ENCODE peak calls at places on chromosomes 7 and 10, in eight cellular contexts. H is fibroblast of lung, Q is MM.1S, Z is PC-3, R is PC-9, C is HCT116, U is GM23338, G is astrocyte. K is an unnamed sample.

GRCh38 chr7:30226593-30227268 is 57.7 kb upstream of the ZNRF2 start:
- DNase-seq in Z (peak), H (no peak), C (peak), G (no peak), R (peak), Q (no peak), U (peak), K (peak)

GRCh38 chr7:20270867-20271266 is 53.7 kb upstream of the MACC1 start:
- DNase-seq in Z (no peak), U (no peak), H (no peak), G (no peak), C (no peak), R (no peak), Q (peak), K (no peak)

GRCh38 chr10:20624642-20625041 is 272.5 kb downstream of the NEBL start:
- DNase-seq in Z (no peak), H (peak), U (no peak), G (peak), Q (no peak), R (no peak), C (no peak), K (no peak)

GRCh38 chr7:67758551-67758950 is 761.9 kb downstream of the TYW1 start:
- DNase-seq in Q (no peak), U (no peak), C (no peak), Z (no peak), R (no peak), G (no peak), H (no peak), K (no peak)

GRCh38 chr7:28856656-28857055 is 101.5 kb downstream of the TRIL start:
- DNase-seq in G (peak), H (no peak), Z (no peak), U (no peak), R (no peak), Q (no peak), C (no peak), K (no peak)

GRCh38 chr10:112985701-112986510 is 35.9 kb downstream of the TCF7L2 start:
- DNase-seq in H (peak), Z (no peak), G (peak), Q (no peak), U (no peak), R (no peak), C (no peak), K (peak)

GRCh38 chr7:139683137-139683871 is 94.5 kb downstream of the HIPK2 start:
- DNase-seq in R (no peak), Z (peak), Q (no peak), U (no peak), C (no peak), H (peak), G (peak), K (peak)

GRCh38 chr10:119768455-119769094 is 42.7 kb downstream of the INPP5F start:
- DNase-seq in C (no peak), Z (no peak), G (no peak), R (no peak), H (no peak), U (no peak), Q (no peak), K (peak)

GRCh38 chr7:152395115-152395514 is 40.7 kb downstream of the KMT2C start:
- DNase-seq in Q (no peak), Z (no peak), R (no peak), C (no peak), H (peak), U (no peak), G (peak), K (no peak)

GRCh38 chr10:21860718-21861117 is 142.8 kb downstream of the DNAJC1 start:
- DNase-seq in Q (peak), H (no peak), R (no peak), Z (no peak), C (no peak), G (peak), U (no peak), K (peak)
- H3K4me3 ChIP-seq in Q (no peak), H (no peak), R (no peak), Z (no peak), C (no peak), G (no peak), U (no peak), K (no peak)

GRCh38 chr7:88759216-88759955 is at the start of gene ZNF804B:
- DNase-seq in Q (no peak), C (no peak), R (no peak), H (no peak), Z (no peak), G (no peak), U (peak), K (no peak)
- TF ChIP-seq EZH2 in Q (no peak), C (no peak), R (no peak), H (no peak), Z (peak), G (peak), U (no peak), K (no peak)

GRCh38 chr7:111090834-111091233 is at the start of gene LRRN3:
- DNase-seq in H (peak), R (no peak), Z (no peak), Q (no peak), C (no peak), G (peak), U (peak), K (no peak)

GRCh38 chr7:111092406-111093160 is 1.7 kb downstream of the LRRN3 start:
- DNase-seq in C (no peak), Q (peak), U (no peak), H (no peak), G (no peak), Z (peak), R (no peak), K (no peak)

GRCh38 chr7:111091623-111092370 is 870 bp downstream of the LRRN3 start:
- DNase-seq in C (no peak), Q (no peak), H (no peak), G (no peak), U (no peak), R (no peak), Z (no peak), K (no peak)

GRCh38 chr7:111096997-111097396 is 6.1 kb downstream of the LRRN3 start:
- DNase-seq in U (peak), R (no peak), Q (no peak), Z (no peak), G (no peak), H (no peak), C (no peak), K (no peak)

GRCh38 chr7:111094387-111094786 is 3.5 kb downstream of the LRRN3 start:
- DNase-seq in R (no peak), Q (no peak), G (no peak), U (no peak), H (no peak), C (no peak), Z (no peak), K (no peak)
- H3K4me3 ChIP-seq in R (no peak), Q (no peak), G (no peak), U (no peak), H (no peak), C (no peak), Z (no peak), K (no peak)

GRCh38 chr10:28705472-28705871 is 28.2 kb downstream of the BAMBI start:
- DNase-seq in Q (no peak), U (no peak), Z (no peak), H (no peak), R (no peak), C (no peak), G (no peak), K (no peak)
- TF ChIP-seq EZH2 in Q (no peak), U (no peak), Z (no peak), H (no peak), R (no peak), C (no peak), G (no peak), K (no peak)

GRCh38 chr10:124522903-124523260 is 61.3 kb downstream of the LHPP start:
- DNase-seq in R (no peak), U (no peak), H (peak), G (no peak), Q (no peak), Z (peak), C (no peak), K (no peak)
- H3K4me3 ChIP-seq in R (no peak), U (no peak), H (no peak), G (no peak), Q (no peak), Z (no peak), C (no peak), K (no peak)

DNA sequence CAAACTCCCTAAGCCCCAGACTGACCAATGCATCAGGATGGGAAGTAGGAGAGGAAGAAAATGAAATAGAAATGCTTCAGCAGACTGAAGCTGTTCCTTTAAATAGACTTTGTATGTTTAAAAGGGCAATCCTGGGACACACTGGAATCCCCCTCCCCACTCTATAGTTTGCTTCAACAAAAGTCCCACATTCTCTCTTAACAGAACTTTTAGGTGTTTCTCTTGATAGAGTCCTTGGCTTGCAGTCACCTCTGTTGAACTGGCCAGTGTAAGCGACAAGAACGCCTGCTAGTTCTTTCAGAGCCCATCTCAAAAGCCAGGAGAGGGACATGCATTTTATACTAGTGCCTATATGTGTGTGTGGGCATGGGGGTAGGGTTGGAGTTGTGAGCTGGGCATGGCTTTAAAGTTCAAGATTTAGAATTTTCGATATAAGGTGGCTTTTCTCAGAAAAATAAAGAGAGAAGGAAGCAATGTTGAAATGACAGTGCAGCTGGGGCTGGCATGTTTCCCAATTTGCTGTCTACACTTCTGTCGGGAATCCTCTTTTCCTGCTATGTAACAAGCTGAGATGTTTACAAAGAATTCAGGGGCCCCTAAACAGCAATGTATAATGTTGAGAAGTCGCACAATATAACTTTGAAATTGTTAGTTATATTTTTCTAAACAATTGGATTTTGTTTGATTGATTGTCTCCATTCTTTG is 2.1 kb downstream of the TBX20 start:
- DNase-seq in U (peak), H (no peak), G (no peak), R (no peak), C (no peak), Z (no peak), Q (no peak), K (no peak)
- TF ChIP-seq EZH2 in U (no peak), H (no peak), G (peak), R (no peak), C (no peak), Z (no peak), Q (no peak), K (peak)

DNA sequence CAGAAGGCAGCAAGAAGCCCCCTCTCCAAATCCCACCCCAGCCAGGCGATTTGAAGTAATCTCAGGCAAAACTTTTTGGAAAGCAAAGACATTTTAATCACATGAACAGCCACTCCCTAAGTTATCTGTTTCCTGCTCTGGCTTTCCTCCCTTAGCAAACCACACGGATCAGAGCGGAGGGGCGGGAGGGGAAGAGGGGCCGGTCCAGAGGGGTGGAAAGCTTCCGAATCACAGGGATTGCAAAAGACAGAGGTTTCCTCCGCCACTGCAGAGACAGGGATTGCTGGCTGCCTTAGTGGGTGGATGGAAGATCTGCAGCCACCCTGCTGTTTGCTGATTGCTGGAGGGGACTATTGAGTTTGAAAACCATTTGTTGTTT is 41.2 kb downstream of the ZCCHC24 start:
- DNase-seq in Z (peak), R (no peak), H (peak), U (peak), C (no peak), G (peak), Q (no peak), K (peak)
- H3K4me3 ChIP-seq in Z (no peak), R (no peak), H (no peak), U (no peak), C (no peak), G (no peak), Q (no peak), K (no peak)

GRCh38 chr10:116852246-116852645 is 2.9 kb downstream of the ENO4 start:
- DNase-seq in H (no peak), C (no peak), Q (no peak), U (no peak), R (peak), Z (peak), G (no peak), K (no peak)

GRCh38 chr10:116848912-116849270 is 408 bp upstream of the ENO4 start:
- DNase-seq in Q (no peak), U (no peak), C (no peak), G (no peak), H (no peak), R (no peak), Z (no peak), K (no peak)

GRCh38 chr10:116850058-116850611 is 836 bp downstream of the ENO4 start:
- DNase-seq in R (no peak), H (no peak), Z (no peak), U (no peak), Q (no peak), G (no peak), C (no peak), K (no peak)

GRCh38 chr10:116848032-116848911 is 1.0 kb upstream of the ENO4 start:
- DNase-seq in R (no peak), H (no peak), Q (peak), U (peak), C (no peak), G (peak), Z (no peak), K (peak)

DNA sequence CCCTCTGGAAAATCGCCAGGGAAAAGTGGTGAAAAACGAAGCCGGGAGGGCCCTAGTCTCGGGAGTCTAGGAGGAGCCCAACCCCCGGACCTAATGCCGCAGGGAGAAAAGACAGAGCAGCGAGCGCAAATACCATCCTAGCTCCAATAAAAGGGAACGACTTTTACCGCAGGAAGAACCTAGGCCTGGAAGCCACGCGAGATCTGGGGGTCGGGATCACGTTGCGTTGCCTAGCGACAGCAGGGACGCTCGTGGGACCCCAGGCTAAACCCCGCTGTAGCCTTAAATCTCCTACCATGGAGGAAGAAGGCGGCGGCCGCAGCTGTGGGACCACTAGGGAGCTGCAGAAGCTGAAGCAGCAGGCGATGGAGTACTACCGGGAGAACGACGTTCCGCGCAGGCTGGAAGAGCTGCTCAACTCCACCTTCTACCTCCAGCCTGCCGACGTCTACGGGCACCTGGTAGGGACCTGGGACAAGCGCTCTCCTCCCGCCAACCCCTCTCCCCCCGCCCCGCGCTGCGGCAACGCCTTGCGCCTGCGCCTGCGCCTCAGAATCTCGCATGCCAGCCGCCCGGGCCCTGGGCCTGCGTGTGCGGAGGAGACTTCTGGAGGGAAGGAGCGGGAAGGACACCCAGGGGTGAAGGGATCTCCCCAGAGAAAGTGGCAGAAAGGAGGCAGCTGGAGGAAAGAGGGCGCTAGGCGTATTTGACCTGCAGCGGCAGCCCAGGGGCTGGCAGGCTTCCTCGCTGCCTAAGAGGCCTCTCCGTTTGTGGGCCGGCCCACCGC is at the start of gene ENO4:
- DNase-seq in C (peak), U (peak), Z (peak), R (peak), G (peak), Q (peak), H (peak), K (peak)
- TF ChIP-seq EZH2 in C (no peak), U (no peak), Z (no peak), R (no peak), G (peak), Q (no peak), H (no peak), K (no peak)

DNA sequence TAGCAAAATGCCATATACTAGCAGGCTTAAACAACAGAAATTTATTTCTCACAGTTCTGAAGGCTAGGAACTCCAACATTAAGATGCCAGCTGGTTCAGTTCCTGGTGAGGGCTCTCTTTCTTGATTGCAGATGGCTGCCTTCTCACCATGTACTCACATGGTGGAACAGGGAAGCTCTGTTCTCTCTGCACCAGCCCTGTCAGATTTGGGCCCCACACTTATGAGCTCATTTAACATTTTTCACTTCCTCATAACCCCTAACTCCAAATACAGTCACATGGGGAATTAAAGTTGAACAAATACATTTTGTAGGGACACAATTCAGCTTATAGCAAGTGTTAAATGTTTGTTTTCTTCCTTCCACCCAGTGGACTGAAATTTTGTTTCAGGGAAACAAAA is 218.6 kb upstream of the TAC1 start:
- DNase-seq in U (no peak), H (no peak), G (no peak), Q (no peak), Z (no peak), R (no peak), C (no peak), K (no peak)
- H3K4me3 ChIP-seq in U (no peak), H (no peak), G (no peak), Q (no peak), Z (no peak), R (no peak), C (no peak), K (no peak)

DNA sequence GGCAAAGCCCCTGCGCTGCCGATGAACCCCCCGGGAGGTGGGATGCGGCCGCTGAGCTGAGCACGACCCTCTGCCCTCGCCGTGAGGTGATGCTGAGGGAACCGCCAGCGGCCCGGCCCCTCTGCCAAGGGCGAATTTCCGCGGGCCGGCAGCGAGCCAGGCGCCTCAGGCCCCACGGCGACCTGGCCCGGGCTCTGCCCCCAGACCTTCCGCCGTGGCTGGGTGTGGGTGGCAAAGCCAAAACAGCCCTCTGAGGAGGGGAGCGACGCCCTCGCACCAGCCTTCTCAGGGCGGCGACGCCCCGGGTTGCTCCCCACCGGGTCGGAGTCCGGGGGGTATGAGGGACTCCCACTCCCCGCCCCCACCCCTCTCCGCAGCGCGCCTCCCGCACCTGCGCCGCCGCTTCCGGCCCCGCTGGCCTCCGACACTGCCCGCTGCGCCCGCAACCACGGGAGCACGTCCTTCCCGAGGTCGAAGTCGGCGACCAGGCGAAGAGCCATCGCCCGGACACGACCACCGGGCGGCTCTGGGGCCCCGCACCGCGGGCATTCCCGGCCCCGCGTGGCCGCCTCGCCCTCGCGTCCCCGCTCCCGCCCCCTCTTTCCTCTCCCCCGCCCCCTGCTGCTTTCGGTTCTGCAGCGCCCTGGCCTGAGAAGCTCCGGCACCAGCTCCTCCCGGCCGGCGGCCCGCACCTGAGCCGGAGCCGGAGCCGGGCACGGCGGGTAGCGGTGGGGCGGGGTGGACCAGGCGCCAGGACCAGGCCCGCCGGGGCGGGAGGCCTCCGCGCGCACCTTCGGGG is at the start of gene GSAP:
- DNase-seq in Z (peak), U (peak), C (no peak), G (peak), R (peak), Q (peak), H (peak), K (peak)
- TF ChIP-seq EZH2 in Z (no peak), U (no peak), C (no peak), G (no peak), R (no peak), Q (no peak), H (no peak), K (no peak)

K was measured in mammary epithelial cell.